ENCODE peak calls at places on chromosomes 13 and 19, in seven cellular contexts. T is hippocampal formation, L is T-helper 1 cell, J is progenitor cell of endocrine pancreas, B is mesendoderm, M is hypothalamus, S is anterior cingulate cortex. Q is an unnamed sample.

GRCh38 chr13:40064154-40064713 is 408.8 kb downstream of the COG6 start:
- DNase-seq in T (no peak), L (no peak), J (no peak), B (no peak), M (no peak), S (no peak), Q (no peak)

GRCh38 chr13:50589651-50590054 is 253.8 kb downstream of the DLEU7 start:
- DNase-seq in T (no peak), L (no peak), J (no peak), B (no peak), M (no peak), S (no peak), Q (no peak)

GRCh38 chr19:49637865-49638350 is 2.0 kb downstream of the RRAS start:
- DNase-seq in T (no peak), L (no peak), J (no peak), B (peak), M (no peak), S (no peak), Q (no peak)

GRCh38 chr13:81597101-81597500 is 1256.2 kb upstream of the SPRY2 start:
- DNase-seq in T (no peak), L (no peak), J (no peak), B (no peak), M (no peak), S (no peak), Q (no peak)

GRCh38 chr13:73740681-73741080 is 393.5 kb downstream of the KLF12 start:
- DNase-seq in T (no peak), L (no peak), J (no peak), B (no peak), M (no peak), S (no peak), Q (no peak)

GRCh38 chr19:4371209-4371897 is 28.0 kb downstream of the MPND start:
- DNase-seq in T (no peak), L (no peak), J (no peak), B (no peak), M (peak), S (no peak), Q (no peak)

GRCh38 chr13:82961757-82962156 is 920.5 kb downstream of the SLITRK1 start:
- DNase-seq in T (no peak), L (no peak), J (no peak), B (no peak), M (no peak), S (no peak), Q (no peak)

GRCh38 chr13:73883162-73883561 is 251.0 kb downstream of the KLF12 start:
- DNase-seq in T (no peak), L (no peak), J (no peak), B (no peak), M (no peak), S (no peak), Q (no peak)

GRCh38 chr13:97220151-97220900 is 1.8 kb upstream of the MBNL2 start:
- DNase-seq in T (no peak), L (no peak), J (no peak), B (no peak), M (no peak), S (no peak), Q (no peak)

GRCh38 chr19:593505-593904 is 3.8 kb downstream of the HCN2 start:
- DNase-seq in T (no peak), L (no peak), J (no peak), B (no peak), M (no peak), S (no peak), Q (no peak)

GRCh38 chr19:56170261-56170660 is 5.5 kb upstream of the GALP start:
- DNase-seq in T (no peak), L (no peak), J (no peak), B (no peak), M (no peak), S (no peak), Q (no peak)

GRCh38 chr13:100399455-100399854 is 189.1 kb downstream of the GGACT start:
- DNase-seq in T (no peak), L (no peak), J (no peak), B (no peak), M (no peak), S (no peak), Q (no peak)

GRCh38 chr13:31639443-31640163 is 99.7 kb upstream of the RXFP2 start:
- DNase-seq in T (no peak), L (no peak), J (no peak), B (no peak), M (no peak), S (no peak), Q (no peak)

GRCh38 chr13:68745517-68745916 is 1362.1 kb upstream of the ATXN8OS start:
- DNase-seq in T (no peak), L (no peak), J (no peak), B (no peak), M (no peak), S (no peak), Q (no peak)

GRCh38 chr13:29566206-29566605 is 29.3 kb downstream of the SLC7A1 start:
- DNase-seq in T (no peak), L (no peak), J (no peak), B (no peak), M (no peak), S (no peak), Q (no peak)

GRCh38 chr19:28239270-28239669 is 973.7 kb downstream of the UQCRFS1 start:
- DNase-seq in T (no peak), L (no peak), J (peak), B (peak), M (no peak), S (no peak), Q (no peak)

GRCh38 chr13:34620073-34620858 is 321.8 kb upstream of the NBEA start:
- DNase-seq in T (no peak), L (no peak), J (no peak), B (no peak), M (no peak), S (no peak), Q (no peak)

GRCh38 chr19:51098366-51099069 is 9.7 kb downstream of the CTU1 start:
- DNase-seq in T (no peak), L (no peak), J (no peak), B (no peak), M (no peak), S (no peak), Q (no peak)

GRCh38 chr19:45136507-45137178 is 24.1 kb downstream of the NKPD1 start:
- DNase-seq in T (no peak), L (no peak), J (no peak), B (no peak), M (no peak), S (no peak), Q (no peak)

GRCh38 chr19:29666634-29667389 is 1.6 kb downstream of the PLEKHF1 start:
- DNase-seq in T (peak), L (no peak), J (no peak), B (peak), M (peak), S (no peak), Q (no peak)

GRCh38 chr13:102878491-102878890 is 32.7 kb downstream of the ERCC5 start:
- DNase-seq in T (no peak), L (no peak), J (no peak), B (peak), M (no peak), S (no peak), Q (no peak)

GRCh38 chr19:56547535-56547934 is 8.8 kb downstream of the ZFP28 start:
- DNase-seq in T (no peak), L (no peak), J (no peak), B (peak), M (no peak), S (no peak), Q (no peak)

GRCh38 chr19:30416375-30416774 is 44.2 kb downstream of the ZNF536 start:
- DNase-seq in T (no peak), L (no peak), J (no peak), B (no peak), M (no peak), S (no peak), Q (no peak)

GRCh38 chr13:20127563-20128458 is 33.0 kb downstream of the GJA3 start:
- DNase-seq in T (peak), L (no peak), J (peak), B (peak), M (peak), S (peak), Q (peak)

GRCh38 chr19:11446652-11447301 is 11.3 kb downstream of the PRKCSH start:
- DNase-seq in T (peak), L (no peak), J (peak), B (peak), M (peak), S (peak), Q (peak)

GRCh38 chr19:49552749-49553148 is 24.9 kb downstream of the RCN3 start:
- DNase-seq in T (no peak), L (no peak), J (no peak), B (no peak), M (no peak), S (no peak), Q (no peak)

GRCh38 chr13:73025212-73026012 is 33.4 kb upstream of the KLF5 start:
- DNase-seq in T (no peak), L (no peak), J (no peak), B (peak), M (no peak), S (no peak), Q (no peak)

GRCh38 chr13:77326905-77327604 is at the start of gene MYCBP2:
- DNase-seq in T (peak), L (peak), J (peak), B (peak), M (peak), S (peak), Q (peak)

GRCh38 chr13:36918246-36919060 is 1.6 kb downstream of the SMAD9 start:
- DNase-seq in T (peak), L (no peak), J (no peak), B (peak), M (no peak), S (no peak), Q (peak)

GRCh38 chr13:94305463-94305862 is 174.0 kb downstream of the DCT start:
- DNase-seq in T (no peak), L (no peak), J (no peak), B (no peak), M (no peak), S (no peak), Q (no peak)

GRCh38 chr13:80083516-80084085 is 257.3 kb downstream of the SPRY2 start:
- DNase-seq in T (no peak), L (no peak), J (no peak), B (no peak), M (no peak), S (no peak), Q (no peak)

GRCh38 chr19:7848779-7849457 is 18.9 kb downstream of the EVI5L start:
- DNase-seq in T (peak), L (no peak), J (no peak), B (no peak), M (peak), S (peak), Q (no peak)

GRCh38 chr19:29665826-29666633 is 769 bp downstream of the PLEKHF1 start:
- DNase-seq in T (peak), L (no peak), J (no peak), B (peak), M (no peak), S (no peak), Q (no peak)

GRCh38 chr19:45492627-45493470 is 4.0 kb downstream of the RTN2 start:
- DNase-seq in T (no peak), L (no peak), J (no peak), B (peak), M (no peak), S (no peak), Q (no peak)

Q was measured in C1 segment of cervical spinal cord.